ENCODE peak calls at places on chromosomes 7 and 10, in four cellular contexts. Q is DND-41, U is body of pancreas, H is lower lobe of right lung. G is an unnamed sample.

GRCh38 chr7:81367335-81367801 is 402.5 kb downstream of the HGF start:
- DNase-seq in H (no peak), Q (no peak), U (no peak), G (no peak)

GRCh38 chr7:11474902-11475585 is 357.0 kb downstream of the THSD7A start:
- DNase-seq in U (no peak), Q (no peak), H (no peak), G (no peak)

GRCh38 chr7:23472974-23473847 is 2.9 kb upstream of the IGF2BP3 start:
- DNase-seq in H (no peak), Q (no peak), U (no peak), G (no peak)

GRCh38 chr10:5043716-5044115 is 40.1 kb upstream of the AKR1C2 start:
- DNase-seq in U (peak), H (peak), Q (no peak), G (no peak)

GRCh38 chr7:54904986-54905385 is 113.8 kb upstream of the EGFR start:
- DNase-seq in H (no peak), Q (no peak), U (no peak), G (no peak)

GRCh38 chr10:6912929-6913328 is 332.9 kb upstream of the PRKCQ start:
- DNase-seq in Q (no peak), U (no peak), H (no peak), G (no peak)

GRCh38 chr10:109931153-109931552 is 7.8 kb upstream of the XPNPEP1 start:
- DNase-seq in U (no peak), Q (no peak), H (no peak), G (no peak)

GRCh38 chr10:64867501-64867962 is 1346.3 kb downstream of the REEP3 start:
- DNase-seq in H (no peak), U (no peak), Q (no peak), G (no peak)

GRCh38 chr10:34651796-34652195 is 163.3 kb downstream of the PARD3 start:
- DNase-seq in Q (no peak), U (no peak), H (no peak), G (no peak)

GRCh38 chr7:99559276-99559915 is 954 bp downstream of the ZNF655 start:
- DNase-seq in H (no peak), Q (no peak), U (no peak), G (no peak)

GRCh38 chr7:132028144-132028920 is 471.9 kb upstream of the PODXL start:
- DNase-seq in H (no peak), Q (no peak), U (no peak), G (no peak)

GRCh38 chr7:80294321-80294720 is 159.7 kb downstream of the GNAI1 start:
- DNase-seq in U (no peak), Q (no peak), H (no peak), G (no peak)

GRCh38 chr7:138752568-138753518 is 45.0 kb upstream of the TMEM213 start:
- DNase-seq in U (peak), Q (peak), H (peak), G (no peak)

GRCh38 chr10:89431977-89432376 is 17.6 kb downstream of the IFIT5 start:
- DNase-seq in U (no peak), H (no peak), Q (no peak), G (no peak)

GRCh38 chr10:98170249-98171117 is 36.0 kb downstream of the R3HCC1L start:
- DNase-seq in Q (peak), H (no peak), U (peak), G (no peak)

GRCh38 chr7:70588151-70588550 is 543.8 kb upstream of the GALNT17 start:
- DNase-seq in U (no peak), H (no peak), Q (no peak), G (no peak)

GRCh38 chr7:88462799-88463198 is 156.1 kb upstream of the STEAP4 start:
- DNase-seq in U (no peak), Q (no peak), H (no peak), G (no peak)

GRCh38 chr7:84508569-84508968 is 314.0 kb upstream of the SEMA3A start:
- DNase-seq in H (no peak), Q (no peak), U (no peak), G (no peak)

GRCh38 chr10:76382381-76382851 is 951.0 kb downstream of the LRMDA start:
- DNase-seq in Q (no peak), U (no peak), H (no peak), G (no peak)

GRCh38 chr10:131701131-131701947 is 199.5 kb upstream of the PPP2R2D start:
- DNase-seq in H (no peak), U (peak), Q (no peak), G (peak)

GRCh38 chr7:55486172-55486550 is 86.1 kb downstream of the VOPP1 start:
- DNase-seq in U (no peak), Q (no peak), H (no peak), G (no peak)

GRCh38 chr10:63917363-63917762 is 396.2 kb downstream of the REEP3 start:
- DNase-seq in H (no peak), U (no peak), Q (no peak), G (no peak)

GRCh38 chr10:102595914-102596313 is 48.4 kb upstream of the TRIM8 start:
- DNase-seq in H (no peak), Q (no peak), U (no peak), G (peak)

GRCh38 chr7:107723255-107723654 is 20.7 kb upstream of the CBLL1 start:
- DNase-seq in Q (no peak), U (no peak), H (no peak), G (no peak)

GRCh38 chr7:107728276-107728675 is 15.7 kb upstream of the CBLL1 start:
- DNase-seq in U (no peak), H (no peak), Q (no peak), G (no peak)

GRCh38 chr7:107721286-107721685 is 22.7 kb upstream of the CBLL1 start:
- DNase-seq in U (no peak), H (no peak), Q (no peak), G (no peak)

GRCh38 chr7:107726356-107727130 is 17.4 kb upstream of the CBLL1 start:
- DNase-seq in H (no peak), U (no peak), Q (no peak), G (no peak)

DNA sequence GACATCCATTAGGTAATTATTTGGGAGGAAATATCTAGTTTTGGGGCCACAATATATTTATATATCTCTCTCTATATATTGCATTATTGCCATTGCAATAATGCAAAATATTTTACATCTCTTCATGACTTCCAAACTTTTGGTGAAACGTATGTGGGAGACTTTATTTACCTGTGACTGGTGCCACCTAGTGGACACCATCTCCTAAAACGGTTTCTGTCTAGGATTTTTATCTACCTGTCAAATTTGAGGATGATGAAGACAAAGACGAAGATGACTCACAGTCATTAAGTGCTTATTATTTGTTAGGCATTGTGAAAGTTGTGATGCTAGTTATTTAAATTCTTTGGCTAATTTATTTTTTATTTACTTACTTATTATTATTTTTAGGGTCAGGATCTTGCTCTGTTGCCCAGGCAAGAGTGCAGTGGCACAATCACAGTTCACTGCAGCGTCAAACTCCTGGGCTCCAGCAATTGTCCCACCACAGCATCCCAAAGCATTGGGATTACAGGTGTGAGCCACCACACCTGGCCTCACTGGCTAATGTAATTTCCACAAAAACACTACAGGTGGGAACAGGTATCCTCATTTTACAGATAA is 18.7 kb upstream of the CBLL1 start:
- DNase-seq in Q (peak), U (peak), H (no peak), G (no peak)
- TF ChIP-seq CTCF in Q (peak), U (peak), H (peak), G (peak)

GRCh38 chr10:10776363-10776762 is 241.3 kb upstream of the CELF2 start:
- DNase-seq in H (no peak), Q (no peak), U (no peak), G (no peak)

GRCh38 chr10:10774416-10774815 is 243.3 kb upstream of the CELF2 start:
- DNase-seq in H (no peak), Q (no peak), U (no peak), G (no peak)

GRCh38 chr10:10773109-10773508 is 244.6 kb upstream of the CELF2 start:
- DNase-seq in U (no peak), Q (no peak), H (no peak), G (no peak)

GRCh38 chr10:10777279-10777678 is 240.4 kb upstream of the CELF2 start:
- DNase-seq in U (no peak), H (no peak), Q (no peak), G (no peak)

GRCh38 chr10:10772411-10772810 is 245.3 kb upstream of the CELF2 start:
- DNase-seq in Q (no peak), U (no peak), H (no peak), G (no peak)
- TF ChIP-seq CTCF in Q (no peak), U (no peak), H (no peak), G (no peak)

DNA sequence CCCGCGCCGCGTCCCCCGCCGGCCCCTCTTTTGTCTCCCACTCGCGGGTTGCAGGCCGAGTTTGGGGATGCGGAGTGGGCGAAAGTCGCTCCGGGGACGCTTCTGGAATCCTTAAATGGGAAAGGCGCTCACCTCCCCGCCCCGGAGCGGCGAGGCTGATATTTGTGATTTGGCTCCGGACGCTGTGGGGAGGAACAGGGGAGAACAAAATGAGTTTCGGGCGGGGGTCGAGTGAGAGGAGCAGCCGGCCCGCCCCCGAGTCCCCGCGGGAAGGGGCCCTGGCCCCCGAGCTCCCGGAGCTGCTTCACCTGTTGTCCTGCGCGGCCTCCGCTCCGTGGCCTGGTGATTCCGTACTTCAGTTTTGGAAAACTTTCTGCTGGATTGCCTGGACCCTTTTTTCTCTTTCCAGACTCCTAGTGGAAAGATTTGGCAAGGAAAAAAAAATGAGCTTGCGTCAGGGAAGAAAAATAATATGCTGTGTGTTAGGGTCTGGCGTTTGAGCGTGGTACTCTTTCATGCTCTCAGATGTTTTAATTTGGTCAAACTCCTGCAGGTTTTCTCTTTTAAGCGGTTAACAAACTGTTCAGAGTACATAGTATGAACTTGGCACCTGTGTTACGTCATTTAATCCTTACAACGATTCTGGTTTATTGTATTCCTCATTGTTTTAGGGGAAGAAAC is 831 bp downstream of the BMPR1A start:
- DNase-seq in U (peak), H (peak), Q (peak), G (no peak)
- TF ChIP-seq CTCF in U (peak), H (peak), Q (peak), G (peak)

GRCh38 chr7:108222236-108222892 is 92.2 kb upstream of the LAMB4 start:
- DNase-seq in Q (no peak), U (no peak), H (no peak), G (no peak)
- TF ChIP-seq CTCF in Q (no peak), U (no peak), H (no peak), G (peak)